ENCODE peak calls at places on chromosomes 16 and 17, in ten cellular contexts. One of them, this sample, is unnamed.
A peak's percentile ranks its signal among the peaks of the same experiment; 100 is the strongest.

GRCh38 chr17:15999974-16000827 is 577 bp downstream of the TTC19 start:
- DNase-seq in IMR-90: peak; percentile 22
- DNase-seq in OCI-LY7: peak; percentile 55
- DNase-seq in BE2C: peak; percentile 36
- DNase-seq in PC-3: peak; percentile 38
- DNase-seq in stomach: no peak
- DNase-seq in heart left ventricle: no peak
- DNase-seq in CD8-positive, alpha-beta memory T cell: no peak
- DNase-seq in right cardiac atrium: peak; percentile 76
- DNase-seq in ovary: no peak
- DNase-seq in this sample: peak; percentile 49

GRCh38 chr16:68548947-68549346 is 9.9 kb downstream of the ZFP90 start:
- DNase-seq in heart left ventricle: no peak
- DNase-seq in ovary: no peak
- DNase-seq in stomach: no peak
- DNase-seq in PC-3: no peak
- DNase-seq in right cardiac atrium: no peak
- DNase-seq in BE2C: no peak
- DNase-seq in OCI-LY7: no peak
- DNase-seq in IMR-90: no peak
- DNase-seq in CD8-positive, alpha-beta memory T cell: peak; percentile 3
- DNase-seq in this sample: no peak

GRCh38 chr17:77786740-77787505 is 171.6 kb upstream of the TNRC6C start:
- DNase-seq in stomach: no peak
- DNase-seq in BE2C: no peak
- DNase-seq in heart left ventricle: no peak
- DNase-seq in IMR-90: no peak
- DNase-seq in CD8-positive, alpha-beta memory T cell: no peak
- DNase-seq in right cardiac atrium: no peak
- DNase-seq in ovary: no peak
- DNase-seq in OCI-LY7: no peak
- DNase-seq in PC-3: no peak
- DNase-seq in this sample: no peak

GRCh38 chr16:68350951-68351350 is 40.1 kb downstream of the PRMT7 start:
- DNase-seq in stomach: no peak
- DNase-seq in IMR-90: no peak
- DNase-seq in PC-3: no peak
- DNase-seq in heart left ventricle: no peak
- DNase-seq in ovary: no peak
- DNase-seq in CD8-positive, alpha-beta memory T cell: no peak
- DNase-seq in OCI-LY7: no peak
- DNase-seq in BE2C: no peak
- DNase-seq in right cardiac atrium: no peak
- DNase-seq in this sample: no peak

GRCh38 chr16:48503779-48504178 is 106.2 kb downstream of the N4BP1 start:
- DNase-seq in BE2C: peak; percentile 82
- DNase-seq in OCI-LY7: no peak
- DNase-seq in right cardiac atrium: peak; percentile 76
- DNase-seq in stomach: no peak
- DNase-seq in ovary: peak; percentile 63
- DNase-seq in CD8-positive, alpha-beta memory T cell: no peak
- DNase-seq in heart left ventricle: peak; percentile 77
- DNase-seq in IMR-90: peak; percentile 89
- DNase-seq in PC-3: no peak
- DNase-seq in this sample: peak; percentile 39

GRCh38 chr17:78448356-78448993 is 70.0 kb downstream of the PGS1 start:
- DNase-seq in OCI-LY7: no peak
- DNase-seq in PC-3: no peak
- DNase-seq in heart left ventricle: no peak
- DNase-seq in stomach: no peak
- DNase-seq in BE2C: no peak
- DNase-seq in CD8-positive, alpha-beta memory T cell: no peak
- DNase-seq in right cardiac atrium: no peak
- DNase-seq in IMR-90: no peak
- DNase-seq in ovary: no peak
- DNase-seq in this sample: no peak

GRCh38 chr17:78918979-78919378 is 6.2 kb downstream of the TIMP2 start:
- DNase-seq in OCI-LY7: no peak
- DNase-seq in heart left ventricle: no peak
- DNase-seq in BE2C: no peak
- DNase-seq in IMR-90: no peak
- DNase-seq in right cardiac atrium: peak; percentile 69
- DNase-seq in ovary: no peak
- DNase-seq in PC-3: no peak
- DNase-seq in stomach: no peak
- DNase-seq in CD8-positive, alpha-beta memory T cell: no peak
- DNase-seq in this sample: no peak

GRCh38 chr16:72957303-72958277 is 90.3 kb downstream of the ZFHX3 start:
- DNase-seq in BE2C: no peak
- DNase-seq in PC-3: no peak
- DNase-seq in right cardiac atrium: no peak
- DNase-seq in IMR-90: no peak
- DNase-seq in CD8-positive, alpha-beta memory T cell: no peak
- DNase-seq in OCI-LY7: no peak
- DNase-seq in ovary: no peak
- DNase-seq in heart left ventricle: no peak
- DNase-seq in stomach: no peak
- DNase-seq in this sample: no peak

GRCh38 chr17:27199948-27200347 is 94.0 kb upstream of the WSB1 start:
- DNase-seq in ovary: no peak
- DNase-seq in heart left ventricle: no peak
- DNase-seq in PC-3: peak; percentile 20
- DNase-seq in OCI-LY7: no peak
- DNase-seq in CD8-positive, alpha-beta memory T cell: no peak
- DNase-seq in IMR-90: peak; percentile 4
- DNase-seq in right cardiac atrium: no peak
- DNase-seq in BE2C: no peak
- DNase-seq in stomach: no peak
- DNase-seq in this sample: no peak

GRCh38 chr17:78197147-78197830 is 10.1 kb downstream of the AFMID start:
- DNase-seq in stomach: no peak
- DNase-seq in BE2C: no peak
- DNase-seq in heart left ventricle: no peak
- DNase-seq in IMR-90: no peak
- DNase-seq in OCI-LY7: no peak
- DNase-seq in CD8-positive, alpha-beta memory T cell: no peak
- DNase-seq in PC-3: no peak
- DNase-seq in right cardiac atrium: peak; percentile 30
- DNase-seq in ovary: no peak
- DNase-seq in this sample: no peak

GRCh38 chr16:55909876-55910275 is 34.7 kb upstream of the CES5A start:
- DNase-seq in stomach: no peak
- DNase-seq in CD8-positive, alpha-beta memory T cell: no peak
- DNase-seq in ovary: no peak
- DNase-seq in OCI-LY7: no peak
- DNase-seq in PC-3: no peak
- DNase-seq in IMR-90: no peak
- DNase-seq in right cardiac atrium: no peak
- DNase-seq in heart left ventricle: no peak
- DNase-seq in BE2C: no peak
- DNase-seq in this sample: no peak

GRCh38 chr16:68396481-68396880 is 51.8 kb downstream of the SMPD3 start:
- DNase-seq in stomach: peak; percentile 64
- DNase-seq in PC-3: peak; percentile 55
- DNase-seq in right cardiac atrium: no peak
- DNase-seq in BE2C: peak; percentile 46
- DNase-seq in OCI-LY7: peak; percentile 63
- DNase-seq in IMR-90: peak; percentile 58
- DNase-seq in CD8-positive, alpha-beta memory T cell: peak; percentile 42
- DNase-seq in heart left ventricle: peak; percentile 30
- DNase-seq in ovary: no peak
- DNase-seq in this sample: no peak

GRCh38 chr17:77779711-77780539 is 178.6 kb upstream of the TNRC6C start:
- DNase-seq in right cardiac atrium: peak; percentile 85
- DNase-seq in ovary: no peak
- DNase-seq in PC-3: no peak
- DNase-seq in OCI-LY7: no peak
- DNase-seq in CD8-positive, alpha-beta memory T cell: no peak
- DNase-seq in heart left ventricle: no peak
- DNase-seq in BE2C: peak; percentile 95
- DNase-seq in stomach: no peak
- DNase-seq in IMR-90: no peak
- DNase-seq in this sample: peak; percentile 68

GRCh38 chr17:36731806-36732205 is 130.4 kb downstream of the MRM1 start:
- DNase-seq in CD8-positive, alpha-beta memory T cell: no peak
- DNase-seq in stomach: no peak
- DNase-seq in ovary: no peak
- DNase-seq in IMR-90: no peak
- DNase-seq in right cardiac atrium: no peak
- DNase-seq in heart left ventricle: no peak
- DNase-seq in BE2C: no peak
- DNase-seq in PC-3: no peak
- DNase-seq in OCI-LY7: no peak
- DNase-seq in this sample: no peak

GRCh38 chr16:84952335-84953050 is 58.8 kb downstream of the ZDHHC7 start:
- DNase-seq in heart left ventricle: peak; percentile 81
- DNase-seq in OCI-LY7: peak; percentile 80
- DNase-seq in BE2C: peak; percentile 85
- DNase-seq in stomach: peak; percentile 85
- DNase-seq in PC-3: peak; percentile 85
- DNase-seq in right cardiac atrium: peak; percentile 84
- DNase-seq in IMR-90: peak; percentile 82
- DNase-seq in ovary: peak; percentile 81
- DNase-seq in CD8-positive, alpha-beta memory T cell: peak; percentile 58
- DNase-seq in this sample: peak; percentile 44

GRCh38 chr17:44219636-44220210 is at the start of gene UBTF:
- DNase-seq in heart left ventricle: peak; percentile 87
- DNase-seq in PC-3: peak; percentile 59
- DNase-seq in stomach: peak; percentile 62
- DNase-seq in CD8-positive, alpha-beta memory T cell: peak; percentile 62
- DNase-seq in BE2C: peak; percentile 88
- DNase-seq in OCI-LY7: peak; percentile 87
- DNase-seq in IMR-90: peak; percentile 45
- DNase-seq in right cardiac atrium: peak; percentile 93
- DNase-seq in ovary: peak; percentile 82
- DNase-seq in this sample: peak; percentile 90

GRCh38 chr17:57097832-57098421 is 12.9 kb downstream of the AKAP1 start:
- DNase-seq in stomach: no peak
- DNase-seq in OCI-LY7: no peak
- DNase-seq in ovary: peak; percentile 33
- DNase-seq in BE2C: peak; percentile 57
- DNase-seq in IMR-90: peak; percentile 78
- DNase-seq in right cardiac atrium: peak; percentile 62
- DNase-seq in heart left ventricle: no peak
- DNase-seq in CD8-positive, alpha-beta memory T cell: no peak
- DNase-seq in PC-3: peak; percentile 73
- DNase-seq in this sample: peak; percentile 79

DNA sequence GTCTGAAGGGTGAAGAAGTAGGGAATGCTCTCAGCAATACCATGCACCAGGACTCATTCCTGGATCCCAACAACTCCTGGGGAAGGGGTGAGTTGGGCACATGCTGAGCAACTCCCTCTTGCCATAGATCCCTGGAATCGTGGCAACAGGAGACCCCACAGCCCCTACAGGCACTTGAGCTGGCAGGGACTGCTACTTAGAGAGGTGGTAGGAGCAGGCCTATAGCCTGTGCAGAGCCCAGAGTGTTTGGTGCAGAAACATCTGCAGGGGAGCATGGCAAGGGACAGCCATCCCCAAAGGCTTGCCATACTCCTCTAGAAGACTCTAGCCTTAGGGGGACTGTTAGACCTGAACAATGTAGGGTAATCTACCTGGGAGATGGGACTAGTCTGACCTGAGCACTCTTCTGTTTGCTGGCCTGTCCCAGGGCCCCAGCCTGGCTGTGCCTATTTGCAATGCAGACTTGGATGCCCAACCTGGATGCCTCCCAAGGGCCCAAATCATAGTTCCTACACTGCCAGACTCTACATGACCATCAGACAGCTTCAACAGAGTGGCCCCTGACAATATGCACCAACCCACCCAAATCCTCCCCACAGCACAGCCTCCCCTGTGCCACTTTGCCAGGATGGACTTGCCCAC is 568.6 kb upstream of the KIF2B start:
- DNase-seq in right cardiac atrium: no peak
- DNase-seq in OCI-LY7: no peak
- DNase-seq in ovary: no peak
- DNase-seq in PC-3: no peak
- DNase-seq in heart left ventricle: no peak
- DNase-seq in stomach: no peak
- DNase-seq in CD8-positive, alpha-beta memory T cell: no peak
- DNase-seq in BE2C: no peak
- DNase-seq in IMR-90: no peak
- DNase-seq in this sample: no peak
- H3K9me3 ChIP-seq in right cardiac atrium: no peaks in the 10 kb centered on the region
- H3K9me3 ChIP-seq in OCI-LY7: no peaks in the 10 kb centered on the region
- H3K9me3 ChIP-seq in ovary: no peaks in the 10 kb centered on the region
- H3K9me3 ChIP-seq in PC-3: peaks cover 35% of the 10 kb centered on the region
- H3K9me3 ChIP-seq in heart left ventricle: no peaks in the 10 kb centered on the region
- H3K9me3 ChIP-seq in stomach: no peaks in the 10 kb centered on the region
- H3K9me3 ChIP-seq in CD8-positive, alpha-beta memory T cell: no peaks in the 10 kb centered on the region
- H3K9me3 ChIP-seq in BE2C: no peaks in the 10 kb centered on the region
- H3K9me3 ChIP-seq in IMR-90: peaks cover 20% of the 10 kb centered on the region
- H3K9me3 ChIP-seq in this sample: no peaks in the 10 kb centered on the region

GRCh38 chr17:37828313-37829124 is 83.7 kb upstream of the HNF1B start:
- DNase-seq in PC-3: peak; percentile 5
- DNase-seq in CD8-positive, alpha-beta memory T cell: no peak
- DNase-seq in right cardiac atrium: no peak
- DNase-seq in BE2C: no peak
- DNase-seq in OCI-LY7: no peak
- DNase-seq in ovary: no peak
- DNase-seq in stomach: no peak
- DNase-seq in heart left ventricle: no peak
- DNase-seq in IMR-90: peak; percentile 28
- DNase-seq in this sample: no peak
- H3K4me3 ChIP-seq in PC-3: no peak overlapping the region
- H3K4me3 ChIP-seq in CD8-positive, alpha-beta memory T cell: no peak overlapping the region
- H3K4me3 ChIP-seq in right cardiac atrium: no peak overlapping the region
- H3K4me3 ChIP-seq in BE2C: no peak overlapping the region
- H3K4me3 ChIP-seq in OCI-LY7: no peak overlapping the region
- H3K4me3 ChIP-seq in ovary: no peak overlapping the region
- H3K4me3 ChIP-seq in stomach: no peak overlapping the region
- H3K4me3 ChIP-seq in heart left ventricle: no peak overlapping the region
- H3K4me3 ChIP-seq in IMR-90: no peak overlapping the region
- H3K4me3 ChIP-seq in this sample: no peak overlapping the region

GRCh38 chr17:31926100-31926729 is 10.6 kb upstream of the SUZ12 start:
- DNase-seq in ovary: no peak
- DNase-seq in right cardiac atrium: no peak
- DNase-seq in stomach: no peak
- DNase-seq in CD8-positive, alpha-beta memory T cell: no peak
- DNase-seq in IMR-90: no peak
- DNase-seq in OCI-LY7: no peak
- DNase-seq in BE2C: no peak
- DNase-seq in PC-3: no peak
- DNase-seq in heart left ventricle: no peak
- DNase-seq in this sample: no peak
- H3K9me3 ChIP-seq in ovary: no peaks in the 10 kb centered on the region
- H3K9me3 ChIP-seq in right cardiac atrium: no peaks in the 10 kb centered on the region
- H3K9me3 ChIP-seq in stomach: no peaks in the 10 kb centered on the region
- H3K9me3 ChIP-seq in CD8-positive, alpha-beta memory T cell: no peaks in the 10 kb centered on the region
- H3K9me3 ChIP-seq in IMR-90: no peaks in the 10 kb centered on the region
- H3K9me3 ChIP-seq in OCI-LY7: no peaks in the 10 kb centered on the region
- H3K9me3 ChIP-seq in BE2C: no peaks in the 10 kb centered on the region
- H3K9me3 ChIP-seq in PC-3: no peaks in the 10 kb centered on the region
- H3K9me3 ChIP-seq in heart left ventricle: no peaks in the 10 kb centered on the region
- H3K9me3 ChIP-seq in this sample: no peaks in the 10 kb centered on the region

DNA sequence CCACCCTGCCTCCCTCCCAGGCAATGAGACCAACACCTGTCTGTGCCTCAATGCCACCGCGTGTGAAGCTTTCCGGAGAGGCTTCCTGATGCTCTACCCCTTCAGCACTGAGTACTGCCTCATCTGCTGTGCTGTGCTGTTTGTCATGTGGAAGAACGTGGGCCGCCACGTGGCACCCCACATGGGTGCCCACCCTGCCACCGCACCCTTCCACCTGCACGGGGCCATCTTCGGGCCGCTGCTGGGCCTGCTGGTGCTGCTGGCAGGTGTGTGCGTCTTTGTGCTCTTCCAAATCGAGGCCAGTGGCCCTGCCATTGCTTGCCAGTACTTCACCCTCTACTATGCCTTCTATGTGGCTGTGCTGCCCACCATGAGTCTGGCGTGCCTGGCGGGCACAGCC is 10.9 kb downstream of the OTOP3 start:
- DNase-seq in ovary: no peak
- DNase-seq in IMR-90: no peak
- DNase-seq in OCI-LY7: no peak
- DNase-seq in heart left ventricle: no peak
- DNase-seq in BE2C: no peak
- DNase-seq in CD8-positive, alpha-beta memory T cell: no peak
- DNase-seq in PC-3: no peak
- DNase-seq in right cardiac atrium: no peak
- DNase-seq in stomach: no peak
- DNase-seq in this sample: no peak
- H3K4me3 ChIP-seq in ovary: no peak overlapping the region
- H3K4me3 ChIP-seq in IMR-90: no peak overlapping the region
- H3K4me3 ChIP-seq in OCI-LY7: no peak overlapping the region
- H3K4me3 ChIP-seq in heart left ventricle: no peak overlapping the region
- H3K4me3 ChIP-seq in BE2C: no peak overlapping the region
- H3K4me3 ChIP-seq in CD8-positive, alpha-beta memory T cell: no peak overlapping the region
- H3K4me3 ChIP-seq in PC-3: no peak overlapping the region
- H3K4me3 ChIP-seq in right cardiac atrium: no peak overlapping the region
- H3K4me3 ChIP-seq in stomach: no peak overlapping the region
- H3K4me3 ChIP-seq in this sample: no peak overlapping the region